ENCODE peak calls at places on chromosome 17, in four cellular contexts. J is H9, U is mesendoderm, W is H1. H is an unnamed sample.

GRCh38 chr17:82126479-82127314 is 28.7 kb upstream of the FASN start:
- DNase-seq in J (no peak), U (no peak), W (no peak), H (no peak)

GRCh38 chr17:17109231-17109630 is 67.0 kb downstream of the MPRIP start:
- DNase-seq in J (no peak), U (no peak), W (no peak), H (no peak)

GRCh38 chr17:83189013-83189672 is 109.7 kb downstream of the METRNL start:
- DNase-seq in J (no peak), U (no peak), W (peak; percentile 10), H (no peak)

GRCh38 chr17:7849185-7850117 is 5.4 kb upstream of the TMEM88 start:
- DNase-seq in J (no peak), U (no peak), W (no peak), H (no peak)

GRCh38 chr17:49703557-49704277 is 4.0 kb downstream of the SLC35B1 start:
- DNase-seq in J (peak; percentile 54), U (peak; percentile 77), W (no peak), H (peak; percentile 39)

GRCh38 chr17:73311428-73311780 is 397 bp downstream of the CDC42EP4 start:
- DNase-seq in J (no peak), U (no peak), W (peak; percentile 71), H (no peak)

GRCh38 chr17:78977681-78977943 is 2.1 kb downstream of the LGALS3BP start:
- DNase-seq in J (no peak), U (no peak), W (no peak), H (no peak)

GRCh38 chr17:66304304-66305174 is 2.1 kb downstream of the PRKCA start:
- DNase-seq in J (peak; percentile 90), U (peak; percentile 90), W (no peak), H (no peak)

GRCh38 chr17:79623786-79624657 is 13.2 kb upstream of the RBFOX3 start:
- DNase-seq in J (peak; percentile 25), U (no peak), W (peak; percentile 41), H (no peak)

GRCh38 chr17:74407384-74407783 is 24.5 kb upstream of the GPRC5C start:
- DNase-seq in J (no peak), U (no peak), W (no peak), H (no peak)

GRCh38 chr17:27283057-27283456 is 10.9 kb upstream of the WSB1 start:
- DNase-seq in J (no peak), U (no peak), W (no peak), H (no peak)

GRCh38 chr17:11953924-11954323 is 43.4 kb downstream of the ZNF18 start:
- DNase-seq in J (no peak), U (no peak), W (no peak), H (no peak)

GRCh38 chr17:29168079-29168758 is 12.0 kb downstream of the MYO18A start:
- DNase-seq in J (no peak), U (no peak), W (no peak), H (no peak)

GRCh38 chr17:6626616-6627015 is 13.9 kb downstream of the KIAA0753 start:
- DNase-seq in J (no peak), U (no peak), W (no peak), H (no peak)

GRCh38 chr17:964881-965280 is 14.7 kb downstream of the NXN start:
- DNase-seq in J (no peak), U (no peak), W (no peak), H (no peak)

GRCh38 chr17:49959183-49959935 is 9.6 kb upstream of the DLX4 start:
- DNase-seq in J (peak; percentile 63), U (peak; percentile 65), W (no peak), H (peak; percentile 4)

GRCh38 chr17:78263063-78263735 is 31.8 kb downstream of the TMEM235 start:
- DNase-seq in J (peak; percentile 46), U (no peak), W (peak; percentile 49), H (no peak)

GRCh38 chr17:75287221-75287620 is 2.0 kb downstream of the SLC25A19 start:
- DNase-seq in J (no peak), U (no peak), W (no peak), H (no peak)

GRCh38 chr17:35312346-35312745 is 61.1 kb downstream of the SLFN11 start:
- DNase-seq in J (no peak), U (no peak), W (no peak), H (no peak)

GRCh38 chr17:12362853-12363252 is 302.8 kb upstream of the MYOCD start:
- DNase-seq in J (no peak), U (no peak), W (no peak), H (no peak)

GRCh38 chr17:81608082-81608481 is 28.8 kb downstream of the NPLOC4 start:
- DNase-seq in J (no peak), U (no peak), W (no peak), H (peak; percentile 40)

GRCh38 chr17:39281806-39282205 is 56.1 kb upstream of the STAC2 start:
- DNase-seq in J (no peak), U (peak; percentile 26), W (no peak), H (peak; percentile 48)

GRCh38 chr17:9217151-9218067 is 196.1 kb downstream of the NTN1 start:
- DNase-seq in J (no peak), U (peak; percentile 89), W (no peak), H (peak; percentile 62)

GRCh38 chr17:29595943-29596774 is 3.2 kb downstream of the ANKRD13B start:
- DNase-seq in J (no peak), U (no peak), W (no peak), H (no peak)

GRCh38 chr17:11273596-11273995 is 32.6 kb downstream of the SHISA6 start:
- DNase-seq in J (no peak), U (no peak), W (no peak), H (no peak)

GRCh38 chr17:71959129-71959528 is 161.7 kb upstream of the SOX9 start:
- DNase-seq in J (no peak), U (no peak), W (no peak), H (peak; percentile 8)

GRCh38 chr17:75755990-75756389 is 9.0 kb downstream of the GALK1 start:
- DNase-seq in J (no peak), U (no peak), W (peak; percentile 46), H (no peak)

GRCh38 chr17:2083613-2084128 is 28.8 kb downstream of the HIC1 start:
- DNase-seq in J (no peak), U (no peak), W (no peak), H (no peak)
- H3K56ac ChIP-seq in J (no peak overlapping the region), U (no peak overlapping the region), W (no peak overlapping the region), H (no peak overlapping the region)

GRCh38 chr17:56000411-56000810 is 152.9 kb upstream of the ANKFN1 start:
- DNase-seq in J (no peak), U (no peak), W (no peak), H (no peak)
- H3K56ac ChIP-seq in J (no peak overlapping the region), U (no peak overlapping the region), W (no peak overlapping the region), H (no peak overlapping the region)

GRCh38 chr17:37506678-37507077 is 17.0 kb downstream of the DUSP14 start:
- DNase-seq in J (peak; percentile 90), U (peak; percentile 89), W (peak; percentile 82), H (peak; percentile 47)
- H3K56ac ChIP-seq in J (no peak overlapping the region), U (no peak overlapping the region), W (no peak overlapping the region), H (no peak overlapping the region)

DNA sequence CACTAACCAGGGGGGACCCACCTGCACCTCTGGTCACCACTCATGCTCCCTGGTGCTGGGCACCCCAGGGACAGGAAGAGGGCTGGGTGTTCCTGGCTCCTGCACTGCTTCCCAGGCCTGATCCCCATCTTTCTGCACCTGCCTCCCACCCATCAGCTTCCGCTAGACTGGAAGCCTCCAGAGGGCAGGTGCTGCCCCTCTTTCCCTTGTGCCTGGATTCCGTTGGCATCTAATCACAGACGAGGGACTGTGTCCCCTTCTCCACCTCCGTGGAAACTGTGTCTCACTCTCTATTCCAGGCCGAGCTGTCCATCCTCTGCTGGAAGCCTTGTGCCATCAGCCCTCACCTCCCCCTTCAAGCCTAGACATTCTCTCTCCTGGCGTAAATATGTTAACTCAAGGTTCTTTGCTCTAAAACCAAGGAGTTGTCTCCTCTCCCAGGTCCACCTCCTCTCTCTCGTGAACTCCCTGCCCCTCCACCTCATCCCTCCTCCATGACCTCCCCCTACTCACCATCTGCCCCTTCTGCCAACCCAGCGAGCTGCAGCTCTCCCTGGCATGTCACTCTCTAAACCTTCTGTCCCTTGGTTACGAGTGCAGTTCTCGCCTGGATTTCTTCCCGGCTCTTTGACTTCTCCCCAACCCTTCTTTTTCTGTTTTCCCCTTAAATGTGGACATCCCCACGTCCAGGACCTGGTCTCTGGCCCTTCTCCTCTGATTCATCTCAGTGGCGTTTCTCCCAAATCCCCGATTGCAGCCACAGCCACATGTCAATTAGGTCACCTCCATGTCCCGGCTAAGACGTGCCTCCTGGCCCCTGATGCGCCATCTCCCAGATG is 107.7 kb downstream of the SEC14L1 start:
- DNase-seq in J (no peak), U (no peak), W (no peak), H (no peak)
- H3K56ac ChIP-seq in J (no peak overlapping the region), U (no peak overlapping the region), W (no peak overlapping the region), H (no peak overlapping the region)

GRCh38 chr17:5558815-5559785 is 25.2 kb downstream of the NLRP1 start:
- DNase-seq in J (no peak), U (no peak), W (no peak), H (no peak)
- H3K56ac ChIP-seq in J (no peak overlapping the region), U (no peak overlapping the region), W (no peak overlapping the region), H (no peak overlapping the region)

GRCh38 chr17:56633681-56634080 is 40.2 kb downstream of the NOG start:
- DNase-seq in J (no peak), U (no peak), W (no peak), H (no peak)
- H3K56ac ChIP-seq in J (no peak overlapping the region), U (no peak overlapping the region), W (no peak overlapping the region), H (no peak overlapping the region)

H was measured in IMR-90.